ENCODE peak calls at places on chromosome 1, in five cellular contexts. Z is CD8-positive, alpha-beta T cell; C is body of pancreas; U is transverse colon; P is tibial artery. T is an unnamed sample.

GRCh38 chr1:30046751-30047150 is 676.6 kb downstream of the MATN1 start:
- DNase-seq in Z (no peak), C (no peak), U (no peak), P (peak; percentile 37), T (no peak)

GRCh38 chr1:232467073-232467760 is 162.7 kb downstream of the SIPA1L2 start:
- DNase-seq in Z (no peak), C (no peak), U (no peak), P (no peak), T (no peak)

GRCh38 chr1:98962156-98962555 is 42.5 kb downstream of the PLPPR5 start:
- DNase-seq in Z (no peak), C (no peak), U (no peak), P (no peak), T (no peak)

GRCh38 chr1:233448290-233448689 is 120.8 kb downstream of the MAP3K21 start:
- DNase-seq in Z (no peak), C (no peak), U (no peak), P (no peak), T (no peak)

GRCh38 chr1:90357980-90358379 is 359.1 kb downstream of the BARHL2 start:
- DNase-seq in Z (no peak), C (no peak), U (no peak), P (no peak), T (no peak)

GRCh38 chr1:67300561-67300960 is 7.1 kb upstream of the IL12RB2 start:
- DNase-seq in Z (no peak), C (no peak), U (no peak), P (no peak), T (no peak)

GRCh38 chr1:201311356-201312011 is 28.2 kb downstream of the PKP1 start:
- DNase-seq in Z (no peak), C (no peak), U (no peak), P (no peak), T (no peak)

GRCh38 chr1:66048011-66048410 is 255.3 kb downstream of the PDE4B start:
- DNase-seq in Z (no peak), C (no peak), U (no peak), P (no peak), T (no peak)

GRCh38 chr1:9449106-9449627 is 90.1 kb upstream of the SLC25A33 start:
- DNase-seq in Z (no peak), C (peak; percentile 34), U (no peak), P (peak; percentile 95), T (no peak)

GRCh38 chr1:192983349-192983980 is 75.7 kb downstream of the UCHL5 start:
- DNase-seq in Z (no peak), C (no peak), U (no peak), P (no peak), T (no peak)

GRCh38 chr1:204080163-204080903 is 7.4 kb downstream of the SOX13 start:
- DNase-seq in Z (no peak), C (peak; percentile 97), U (peak; percentile 89), P (peak; percentile 98), T (peak; percentile 63)

GRCh38 chr1:54171636-54172035 is 18.8 kb upstream of the CDCP2 start:
- DNase-seq in Z (no peak), C (no peak), U (no peak), P (no peak), T (no peak)

GRCh38 chr1:92989936-92990582 is 28.8 kb upstream of the DIPK1A start:
- DNase-seq in Z (no peak), C (no peak), U (no peak), P (no peak), T (no peak)

GRCh38 chr1:234322979-234323378 is 50.3 kb upstream of the COA6 start:
- DNase-seq in Z (peak; percentile 34), C (peak; percentile 59), U (peak; percentile 37), P (no peak), T (no peak)

GRCh38 chr1:2553871-2554620 is 2.1 kb upstream of the TNFRSF14 start:
- DNase-seq in Z (no peak), C (no peak), U (no peak), P (no peak), T (no peak)

GRCh38 chr1:64077281-64077940 is 126.0 kb upstream of the UBE2U start:
- DNase-seq in Z (no peak), C (no peak), U (no peak), P (no peak), T (no peak)

GRCh38 chr1:244138399-244138798 is 87.3 kb downstream of the ZBTB18 start:
- DNase-seq in Z (no peak), C (no peak), U (no peak), P (no peak), T (peak; percentile 29)

GRCh38 chr1:33334081-33334552 is 13.2 kb upstream of the A3GALT2 start:
- DNase-seq in Z (no peak), C (peak; percentile 43), U (peak; percentile 55), P (peak; percentile 87), T (peak; percentile 49)

GRCh38 chr1:56931686-56932085 is 34.1 kb downstream of the C8B start:
- DNase-seq in Z (no peak), C (no peak), U (no peak), P (no peak), T (no peak)

GRCh38 chr1:36411674-36412648 is 14.3 kb upstream of the LSM10 start:
- DNase-seq in Z (no peak), C (no peak), U (no peak), P (no peak), T (no peak)

GRCh38 chr1:203682401-203683383 is 56.1 kb downstream of the ATP2B4 start:
- DNase-seq in Z (peak; percentile 52), C (no peak), U (peak; percentile 25), P (no peak), T (no peak)

GRCh38 chr1:205500240-205501218 is 3.9 kb upstream of the CDK18 start:
- DNase-seq in Z (no peak), C (no peak), U (no peak), P (no peak), T (no peak)
- H3K4me1 ChIP-seq in Z (peaks cover 12% of the 10 kb centered on the region), C (peaks cover 20% of the 10 kb centered on the region), U (peaks cover 14% of the 10 kb centered on the region), P (peaks cover 6% of the 10 kb centered on the region), T (no peaks in the 10 kb centered on the region)

GRCh38 chr1:161787355-161787754 is 21.2 kb downstream of the ATF6 start:
- DNase-seq in Z (no peak), C (no peak), U (no peak), P (no peak), T (no peak)
- TF ChIP-seq CTCF in Z (no peak), C (no peak), U (no peak), P (no peak), T (no peak)

DNA sequence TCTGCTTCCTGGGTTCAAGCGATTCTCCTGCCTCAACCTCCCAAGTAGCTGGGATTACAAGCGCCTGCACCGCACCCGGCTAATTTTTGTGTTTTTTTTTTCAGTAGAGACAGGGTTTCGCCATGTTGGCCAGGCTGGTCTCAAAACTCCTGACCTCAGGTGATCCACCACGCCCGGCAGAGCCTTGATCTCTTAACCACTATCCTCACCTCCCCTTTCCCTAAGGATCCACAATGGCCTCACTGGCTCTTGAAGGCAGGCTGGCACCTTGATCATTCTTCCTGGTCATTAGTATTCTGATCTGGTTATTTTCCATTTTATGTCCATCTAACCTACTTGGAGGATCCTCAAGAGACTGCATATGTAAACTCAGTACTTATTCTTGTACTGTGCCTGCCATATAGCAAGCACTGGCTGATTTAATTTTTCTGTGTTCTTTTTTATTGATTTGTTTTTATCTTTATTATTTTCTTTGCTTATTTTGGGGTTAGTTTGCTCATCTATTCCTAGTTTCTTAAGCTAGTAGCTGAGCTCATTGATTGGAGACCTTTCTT is 6.3 kb downstream of the RCC1 start:
- DNase-seq in Z (no peak), C (no peak), U (no peak), P (no peak), T (no peak)
- H3K27ac ChIP-seq in Z (no peak overlapping the region), C (no peak overlapping the region), U (no peak overlapping the region), P (no peak overlapping the region), T (no peak overlapping the region)

GRCh38 chr1:111214884-111215283 is 12.6 kb upstream of the CHI3L2 start:
- DNase-seq in Z (peak; percentile 53), C (no peak), U (no peak), P (no peak), T (no peak)
- H3K4me1 ChIP-seq in Z (peaks cover 71% of the 10 kb centered on the region), C (no peaks in the 10 kb centered on the region), U (no peaks in the 10 kb centered on the region), P (no peaks in the 10 kb centered on the region), T (peaks cover 67% of the 10 kb centered on the region)

GRCh38 chr1:39609618-39610331 is 29.7 kb downstream of the HEYL start:
- DNase-seq in Z (peak; percentile 81), C (peak; percentile 68), U (peak; percentile 66), P (no peak), T (peak; percentile 59)
- TF ChIP-seq CTCF in Z (peak; percentile 55), C (no peak), U (peak; percentile 73), P (peak; percentile 78), T (peak; percentile 94)

GRCh38 chr1:220697326-220697725 is 7.2 kb downstream of the C1orf115 start:
- DNase-seq in Z (no peak), C (no peak), U (no peak), P (no peak), T (no peak)
- H3K27ac ChIP-seq in Z (no peak overlapping the region), C (no peak overlapping the region), U (no peak overlapping the region), P (no peak overlapping the region), T (no peak overlapping the region)

GRCh38 chr1:227428803-227429202 is 110.5 kb upstream of the CDC42BPA start:
- DNase-seq in Z (no peak), C (peak; percentile 42), U (peak; percentile 62), P (no peak), T (peak; percentile 62)

GRCh38 chr1:227420147-227420546 is 101.9 kb upstream of the CDC42BPA start:
- DNase-seq in Z (no peak), C (no peak), U (no peak), P (no peak), T (no peak)

GRCh38 chr1:227427411-227427810 is 109.1 kb upstream of the CDC42BPA start:
- DNase-seq in Z (no peak), C (no peak), U (no peak), P (no peak), T (no peak)

GRCh38 chr1:227424948-227425347 is 106.7 kb upstream of the CDC42BPA start:
- DNase-seq in Z (no peak), C (no peak), U (no peak), P (no peak), T (no peak)

DNA sequence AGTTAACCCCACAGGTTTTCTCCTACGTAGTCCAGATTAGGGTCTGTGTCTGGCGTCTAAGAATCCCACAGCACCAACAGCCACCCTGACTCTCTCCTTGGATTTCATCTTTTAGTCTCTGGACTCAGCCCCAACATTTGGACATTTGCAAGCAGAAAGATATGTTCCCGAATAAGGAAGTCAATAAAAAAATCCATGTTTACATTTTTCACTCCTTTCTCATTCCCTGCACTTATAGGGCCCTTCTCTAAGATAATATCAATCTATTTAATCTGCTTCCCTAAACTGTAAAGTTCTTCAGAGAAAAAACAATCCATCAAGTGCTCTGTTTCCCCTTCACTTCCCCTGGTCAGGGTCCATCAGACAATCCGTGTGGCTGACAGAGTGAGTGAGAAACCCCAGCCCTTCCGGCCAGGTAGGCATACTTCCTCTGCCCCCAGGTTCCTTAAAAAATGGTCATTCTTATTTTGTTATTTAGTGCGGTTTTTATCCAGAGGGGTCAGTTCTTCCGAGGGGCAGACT is 105.9 kb upstream of the CDC42BPA start:
- DNase-seq in Z (no peak), C (no peak), U (no peak), P (no peak), T (no peak)
- H3K4me1 ChIP-seq in Z (no peaks in the 10 kb centered on the region), C (peaks cover 12% of the 10 kb centered on the region), U (peaks cover 17% of the 10 kb centered on the region), P (peaks cover 6% of the 10 kb centered on the region), T (peaks cover 6% of the 10 kb centered on the region)

GRCh38 chr1:154405762-154406571 is 824 bp downstream of the IL6R start:
- DNase-seq in Z (peak; percentile 59), C (peak; percentile 80), U (peak; percentile 76), P (peak; percentile 97), T (peak; percentile 76)
- TF ChIP-seq CTCF in Z (no peak), C (peak; percentile 12), U (peak; percentile 44), P (peak; percentile 15), T (peak; percentile 43)

T was measured in heart right ventricle.